ENCODE peak calls at places on chromosome 10, in five cellular contexts. P is H4; E is stimulated activated CD8-positive, alpha-beta memory T cell treated with anti-CD3 and anti-CD28 coated beads, Interleukin-7, amount 100 ng/mL, for 4 hours; Y is WTC11; U is left kidney. D is an unnamed sample.

GRCh38 chr10:108956149-108956548 is 967.2 kb downstream of the XPNPEP1 start:
- DNase-seq in P (no peak), E (no peak), Y (no peak), U (no peak), D (no peak)

GRCh38 chr10:70481831-70482530 is 3.4 kb downstream of the PALD1 start:
- DNase-seq in P (no peak), E (no peak), Y (no peak), U (no peak), D (no peak)

GRCh38 chr10:106816318-106817085 is 348.0 kb downstream of the SORCS1 start:
- DNase-seq in P (no peak), E (no peak), Y (no peak), U (no peak), D (no peak)

GRCh38 chr10:3502606-3503005 is 282.4 kb downstream of the KLF6 start:
- DNase-seq in P (no peak), E (no peak), Y (no peak), U (no peak), D (no peak)

GRCh38 chr10:133314911-133315310 is 6.2 kb downstream of the ZNF511 start:
- DNase-seq in P (no peak), E (no peak), Y (no peak), U (no peak), D (no peak)

GRCh38 chr10:25444266-25444665 is 269.5 kb downstream of the GPR158 start:
- DNase-seq in P (no peak), E (no peak), Y (no peak), U (no peak), D (no peak)

GRCh38 chr10:124993728-124994451 is 52.0 kb downstream of the ZRANB1 start:
- DNase-seq in P (no peak), E (no peak), Y (peak), U (no peak), D (no peak)

GRCh38 chr10:24618401-24618800 is 105.3 kb downstream of the ARHGAP21 start:
- DNase-seq in P (no peak), E (no peak), Y (no peak), U (no peak), D (no peak)

GRCh38 chr10:4939224-4940072 is 23.8 kb upstream of the AKR1C1 start:
- DNase-seq in P (no peak), E (no peak), Y (no peak), U (no peak), D (no peak)

GRCh38 chr10:71132321-71132810 is 80.0 kb upstream of the UNC5B start:
- DNase-seq in P (no peak), E (no peak), Y (no peak), U (no peak), D (no peak)

GRCh38 chr10:116665541-116666125 is 44.9 kb downstream of the PNLIPRP2 start:
- DNase-seq in P (no peak), E (no peak), Y (no peak), U (peak), D (no peak)

GRCh38 chr10:124315599-124316270 is 103.0 kb downstream of the OAT start:
- DNase-seq in P (no peak), E (no peak), Y (no peak), U (no peak), D (no peak)

GRCh38 chr10:122421054-122421625 is 33.3 kb upstream of the ARMS2 start:
- DNase-seq in P (no peak), E (no peak), Y (no peak), U (no peak), D (no peak)

GRCh38 chr10:9878429-9878828 is 1139.2 kb upstream of the CELF2 start:
- DNase-seq in P (no peak), E (no peak), Y (no peak), U (no peak), D (no peak)

GRCh38 chr10:19499291-19499765 is 316.9 kb upstream of the PLXDC2 start:
- DNase-seq in P (no peak), E (no peak), Y (no peak), U (no peak), D (no peak)

GRCh38 chr10:8052344-8052969 is 2.0 kb upstream of the GATA3 start:
- DNase-seq in P (no peak), E (no peak), Y (no peak), U (peak), D (no peak)

GRCh38 chr10:71921319-71922027 is 42.7 kb upstream of the CHST3 start:
- DNase-seq in P (no peak), E (no peak), Y (no peak), U (peak), D (no peak)

GRCh38 chr10:110843031-110843430 is 28.7 kb upstream of the PDCD4 start:
- DNase-seq in P (no peak), E (no peak), Y (no peak), U (no peak), D (peak)

GRCh38 chr10:69311309-69311708 is 33.0 kb downstream of the HK1 start:
- DNase-seq in P (no peak), E (no peak), Y (no peak), U (no peak), D (no peak)

GRCh38 chr10:49625411-49625810 is 11.6 kb downstream of the CHAT start:
- DNase-seq in P (no peak), E (no peak), Y (no peak), U (no peak), D (no peak)